ENCODE peak calls at places on chromosomes 6 and 20, in five cellular contexts. O is BE2C, Y is mucosa of descending colon, D is GM10248, F is nephron progenitor cell. W is an unnamed sample.

GRCh38 chr20:46931699-46932098 is 37.1 kb downstream of the EYA2 start:
- DNase-seq in O (no peak), Y (no peak), D (no peak), F (no peak), W (no peak)

GRCh38 chr6:134034951-134035822 is 17.2 kb downstream of the SLC2A12 start:
- DNase-seq in O (no peak), Y (no peak), D (no peak), F (no peak), W (no peak)

GRCh38 chr6:70668499-70668812 is 773 bp downstream of the SMAP1 start:
- DNase-seq in O (no peak), Y (peak), D (peak), F (no peak), W (no peak)

GRCh38 chr6:39823187-39823815 is 31.1 kb downstream of the DAAM2 start:
- DNase-seq in O (no peak), Y (no peak), D (no peak), F (no peak), W (no peak)

GRCh38 chr20:8903655-8904605 is 165.0 kb upstream of the PLCB4 start:
- DNase-seq in O (no peak), Y (no peak), D (no peak), F (no peak), W (no peak)

GRCh38 chr6:7267521-7268091 is 45.4 kb downstream of the SSR1 start:
- DNase-seq in O (peak), Y (peak), D (no peak), F (no peak), W (no peak)

GRCh38 chr20:63215101-63216040 is 560 bp downstream of the YTHDF1 start:
- DNase-seq in O (peak), Y (peak), D (peak), F (peak), W (no peak)

GRCh38 chr6:101747711-101748110 is 354.2 kb downstream of the GRIK2 start:
- DNase-seq in O (no peak), Y (no peak), D (no peak), F (no peak), W (no peak)

GRCh38 chr6:61755739-61756138 is 530.3 kb downstream of the KHDRBS2 start:
- DNase-seq in O (no peak), Y (no peak), D (no peak), F (no peak), W (no peak)

GRCh38 chr20:36128463-36129176 is 25.9 kb upstream of the EPB41L1 start:
- DNase-seq in O (no peak), Y (no peak), D (no peak), F (no peak), W (no peak)

GRCh38 chr6:13113956-13114593 is 214.3 kb downstream of the TBC1D7 start:
- DNase-seq in O (no peak), Y (no peak), D (no peak), F (peak), W (no peak)

GRCh38 chr20:14155361-14155760 is 160.0 kb downstream of the MACROD2 start:
- DNase-seq in O (no peak), Y (no peak), D (no peak), F (no peak), W (no peak)

GRCh38 chr6:12420626-12421025 is 130.5 kb downstream of the EDN1 start:
- DNase-seq in O (no peak), Y (no peak), D (no peak), F (no peak), W (no peak)

GRCh38 chr6:13089296-13089994 is 238.9 kb downstream of the TBC1D7 start:
- DNase-seq in O (no peak), Y (no peak), D (no peak), F (no peak), W (no peak)

GRCh38 chr20:52031206-52031573 is 160.4 kb downstream of the ZFP64 start:
- DNase-seq in O (no peak), Y (no peak), D (no peak), F (peak), W (no peak)

GRCh38 chr6:836276-836853 is 143.4 kb upstream of the EXOC2 start:
- DNase-seq in O (no peak), Y (no peak), D (no peak), F (no peak), W (no peak)

GRCh38 chr6:12605888-12606345 is 110.7 kb upstream of the PHACTR1 start:
- DNase-seq in O (peak), Y (peak), D (no peak), F (peak), W (no peak)

GRCh38 chr20:44070139-44070900 is 116.7 kb downstream of the JPH2 start:
- DNase-seq in O (no peak), Y (no peak), D (peak), F (no peak), W (no peak)

GRCh38 chr6:46486186-46486585 is 5.1 kb downstream of the RCAN2 start:
- DNase-seq in O (no peak), Y (no peak), D (no peak), F (no peak), W (no peak)

GRCh38 chr6:139925894-139926641 is 551.6 kb upstream of the CITED2 start:
- DNase-seq in O (peak), Y (peak), D (no peak), F (peak), W (no peak)

GRCh38 chr6:135180458-135181332 is at the start of gene MYB:
- DNase-seq in O (peak), Y (peak), D (peak), F (peak), W (peak)

GRCh38 chr6:46220351-46221220 is 49.8 kb upstream of the ENPP5 start:
- DNase-seq in O (no peak), Y (no peak), D (peak), F (no peak), W (no peak)

GRCh38 chr6:102631921-102632320 is 1238.4 kb downstream of the GRIK2 start:
- DNase-seq in O (no peak), Y (no peak), D (no peak), F (no peak), W (no peak)

GRCh38 chr6:107344981-107345380 is 114.4 kb downstream of the PDSS2 start:
- DNase-seq in O (no peak), Y (no peak), D (no peak), F (no peak), W (no peak)

GRCh38 chr20:63328026-63328700 is 33.0 kb downstream of the CHRNA4 start:
- DNase-seq in O (no peak), Y (no peak), D (no peak), F (no peak), W (peak)

GRCh38 chr6:42819803-42820508 is 38.1 kb downstream of the BICRAL start:
- DNase-seq in O (peak), Y (no peak), D (no peak), F (no peak), W (no peak)

GRCh38 chr6:118768904-118769325 is 117.5 kb upstream of the CEP85L start:
- DNase-seq in O (no peak), Y (no peak), D (no peak), F (no peak), W (no peak)

GRCh38 chr6:118968416-118968815 is 33.5 kb upstream of the MCM9 start:
- DNase-seq in O (no peak), Y (no peak), D (no peak), F (no peak), W (no peak)

GRCh38 chr20:49583669-49584417 is 15.9 kb upstream of the PTGIS start:
- DNase-seq in O (peak), Y (peak), D (no peak), F (no peak), W (peak)

DNA sequence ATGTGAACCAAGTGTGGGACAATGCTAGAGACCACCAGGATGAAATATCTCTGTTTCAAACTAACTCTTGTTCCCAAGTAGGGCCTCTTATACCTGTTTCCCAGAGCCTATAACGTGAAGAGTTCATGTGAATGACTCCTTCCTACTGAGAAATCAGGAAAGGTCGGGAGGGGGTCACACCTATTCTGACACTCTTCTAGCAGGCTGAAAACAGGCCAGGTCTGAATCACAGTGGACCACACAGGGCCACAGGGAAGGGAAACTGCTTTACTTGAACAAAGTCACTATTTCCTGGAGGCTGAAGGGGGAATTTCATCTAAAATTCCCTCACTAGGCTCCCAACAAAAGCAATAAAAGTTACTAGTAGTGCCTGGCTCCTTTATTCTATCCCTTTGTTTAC is 88.4 kb upstream of the BMP2 start:
- DNase-seq in O (no peak), Y (no peak), D (no peak), F (no peak), W (no peak)
- TF ChIP-seq CTCF in O (no peak), Y (no peak), D (no peak), F (no peak), W (no peak)

GRCh38 chr6:10995114-10995707 is 48.9 kb downstream of the ELOVL2 start:
- DNase-seq in O (no peak), Y (no peak), D (no peak), F (no peak), W (no peak)
- TF ChIP-seq CTCF in O (no peak), Y (no peak), D (no peak), F (no peak), W (no peak)

GRCh38 chr6:41427642-41428401 is 92.4 kb downstream of the NCR2 start:
- DNase-seq in O (no peak), Y (peak), D (peak), F (peak), W (peak)
- TF ChIP-seq CTCF in O (no peak), Y (peak), D (peak), F (no peak), W (no peak)

GRCh38 chr6:100078509-100078908 is 84.5 kb upstream of the MCHR2 start:
- DNase-seq in O (peak), Y (peak), D (no peak), F (peak), W (no peak)
- TF ChIP-seq CTCF in O (peak), Y (no peak), D (no peak), F (no peak), W (no peak)

GRCh38 chr6:121055572-121056163 is 278.6 kb downstream of the TBC1D32 start:
- DNase-seq in O (no peak), Y (peak), D (peak), F (peak), W (no peak)
- TF ChIP-seq CTCF in O (peak), Y (peak), D (peak), F (peak), W (peak)

GRCh38 chr6:104789770-104790190 is 69.9 kb downstream of the HACE1 start:
- DNase-seq in O (no peak), Y (no peak), D (peak), F (no peak), W (no peak)
- TF ChIP-seq CTCF in O (peak), Y (no peak), D (peak), F (peak), W (peak)

W was measured in lower lobe of right lung.